ENCODE peak calls at places on chromosomes 6 and 20, in five cellular contexts. A is WTC11, R is NCI-H1105, E is heart left ventricle, T is NCI-H460. Y is an unnamed sample.

GRCh38 chr20:59827138-59828056 is 106.0 kb downstream of the SYCP2 start:
- DNase-seq in A (no peak), R (no peak), E (no peak), T (no peak), Y (no peak)

GRCh38 chr6:142302427-142303190 is 802 bp downstream of the ADGRG6 start:
- DNase-seq in A (no peak), R (no peak), E (no peak), T (no peak), Y (peak; percentile 45)

GRCh38 chr6:2589171-2589661 is 161.5 kb downstream of the MYLK4 start:
- DNase-seq in A (peak; percentile 23), R (no peak), E (no peak), T (no peak), Y (peak; percentile 36)

GRCh38 chr6:111925296-111925695 is 52.0 kb upstream of the FYN start:
- DNase-seq in A (no peak), R (no peak), E (no peak), T (no peak), Y (no peak)

GRCh38 chr6:15434823-15435380 is 189.0 kb downstream of the JARID2 start:
- DNase-seq in A (no peak), R (no peak), E (no peak), T (no peak), Y (no peak)

GRCh38 chr6:45590225-45590624 is 212.5 kb upstream of the SUPT3H start:
- DNase-seq in A (no peak), R (no peak), E (no peak), T (no peak), Y (no peak)

GRCh38 chr6:79079425-79080130 is 1.5 kb upstream of the PHIP start:
- DNase-seq in A (no peak), R (no peak), E (no peak), T (no peak), Y (peak; percentile 49)

GRCh38 chr6:139019722-139020121 is 8.8 kb upstream of the ABRACL start:
- DNase-seq in A (no peak), R (no peak), E (no peak), T (no peak), Y (no peak)

GRCh38 chr20:44196278-44196677 is 9.3 kb upstream of the JPH2 start:
- DNase-seq in A (no peak), R (no peak), E (no peak), T (no peak), Y (no peak)

GRCh38 chr6:45569210-45569945 is 191.6 kb upstream of the SUPT3H start:
- DNase-seq in A (no peak), R (no peak), E (no peak), T (no peak), Y (no peak)

GRCh38 chr6:29992792-29993191 is 50.5 kb downstream of the HLA-A start:
- DNase-seq in A (no peak), R (no peak), E (no peak), T (no peak), Y (no peak)

Y was measured in GM23338.